ENCODE peak calls at places on chromosome 15, in four cellular contexts. L is A549, J is HCT116, Y is K562. R is an unnamed sample.

GRCh38 chr15:36591534-36592411 is 12.3 kb downstream of the CDIN1 start:
- DNase-seq in L (peak; percentile 6), J (no peak), Y (no peak), R (no peak)

GRCh38 chr15:50109086-50109987 is 9.7 kb downstream of the ATP8B4 start:
- DNase-seq in L (no peak), J (no peak), Y (no peak), R (peak; percentile 74)

GRCh38 chr15:69908518-69909420 is 188.9 kb downstream of the TLE3 start:
- DNase-seq in L (no peak), J (no peak), Y (peak; percentile 15), R (no peak)

GRCh38 chr15:63870403-63871209 is 36.9 kb upstream of the HERC1 start:
- DNase-seq in L (peak; percentile 44), J (no peak), Y (peak; percentile 45), R (peak; percentile 64)

GRCh38 chr15:74548236-74548635 is 7.2 kb downstream of the ARID3B start:
- DNase-seq in L (no peak), J (no peak), Y (no peak), R (peak; percentile 44)

GRCh38 chr15:91627473-91628309 is 225.8 kb upstream of the SLCO3A1 start:
- DNase-seq in L (no peak), J (no peak), Y (no peak), R (no peak)

GRCh38 chr15:70853270-70853854 is 595 bp downstream of the LARP6 start:
- DNase-seq in L (peak; percentile 54), J (no peak), Y (no peak), R (no peak)

GRCh38 chr15:92843819-92844218 is 56.3 kb upstream of the CHD2 start:
- DNase-seq in L (no peak), J (no peak), Y (no peak), R (no peak)

GRCh38 chr15:60511351-60512157 is 32.6 kb upstream of the ICE2 start:
- DNase-seq in L (no peak), J (no peak), Y (no peak), R (no peak)

GRCh38 chr15:90665288-90666134 is 51.6 kb upstream of the BLM start:
- DNase-seq in L (peak; percentile 95), J (peak; percentile 41), Y (peak; percentile 75), R (peak; percentile 90)

GRCh38 chr15:73352082-73352481 is 16.7 kb downstream of the HCN4 start:
- DNase-seq in L (no peak), J (no peak), Y (no peak), R (no peak)

GRCh38 chr15:69467636-69468035 is 15.0 kb downstream of the RPLP1 start:
- DNase-seq in L (no peak), J (no peak), Y (no peak), R (no peak)

GRCh38 chr15:31127596-31128261 is 26.2 kb upstream of the TRPM1 start:
- DNase-seq in L (no peak), J (no peak), Y (no peak), R (no peak)

GRCh38 chr15:101765772-101766456 is 37.4 kb upstream of the OR4F6 start:
- DNase-seq in L (no peak), J (no peak), Y (no peak), R (no peak)

GRCh38 chr15:28084547-28084946 is 14.6 kb downstream of the OCA2 start:
- DNase-seq in L (no peak), J (no peak), Y (no peak), R (no peak)

GRCh38 chr15:70254186-70254974 is 156.7 kb upstream of the TLE3 start:
- DNase-seq in L (no peak), J (no peak), Y (no peak), R (no peak)

GRCh38 chr15:48644498-48644826 is 1.0 kb downstream of the FBN1 start:
- DNase-seq in L (no peak), J (no peak), Y (no peak), R (no peak)

GRCh38 chr15:98905981-98906711 is 101.4 kb downstream of the PGPEP1L start:
- DNase-seq in L (no peak), J (no peak), Y (no peak), R (no peak)

GRCh38 chr15:92839696-92840095 is 60.4 kb upstream of the CHD2 start:
- DNase-seq in L (no peak), J (no peak), Y (no peak), R (no peak)

GRCh38 chr15:75049392-75049791 is 26.0 kb downstream of the PPCDC start:
- DNase-seq in L (no peak), J (no peak), Y (no peak), R (no peak)

GRCh38 chr15:60118146-60118545 is 114.0 kb downstream of the FOXB1 start:
- DNase-seq in L (no peak), J (no peak), Y (no peak), R (no peak)

GRCh38 chr15:68034071-68034470 is 20.0 kb upstream of the PIAS1 start:
- DNase-seq in L (no peak), J (no peak), Y (no peak), R (no peak)

GRCh38 chr15:80660114-80660513 is 35.0 kb upstream of the ABHD17C start:
- DNase-seq in L (peak; percentile 55), J (no peak), Y (no peak), R (no peak)

GRCh38 chr15:41490355-41490754 is 3.3 kb upstream of the ITPKA start:
- DNase-seq in L (peak; percentile 54), J (peak; percentile 89), Y (peak; percentile 53), R (peak; percentile 90)

GRCh38 chr15:93089855-93090305 is 869 bp upstream of the RGMA start:
- DNase-seq in L (no peak), J (no peak), Y (no peak), R (no peak)

GRCh38 chr15:99000001-99000590 is 7.5 kb downstream of the PGPEP1L start:
- DNase-seq in L (no peak), J (no peak), Y (no peak), R (no peak)

GRCh38 chr15:41919954-41920538 is 26.2 kb upstream of the SPTBN5 start:
- DNase-seq in L (no peak), J (no peak), Y (no peak), R (no peak)

GRCh38 chr15:40100947-40101905 is 7.5 kb downstream of the BMF start:
- DNase-seq in L (no peak), J (no peak), Y (no peak), R (no peak)

GRCh38 chr15:58628206-58629057 is 121.1 kb downstream of the ADAM10 start:
- DNase-seq in L (no peak), J (no peak), Y (no peak), R (peak; percentile 13)

GRCh38 chr15:67998599-67999122 is 55.5 kb upstream of the PIAS1 start:
- DNase-seq in L (peak; percentile 50), J (no peak), Y (no peak), R (no peak)

GRCh38 chr15:77026501-77027110 is 31.7 kb downstream of the PSTPIP1 start:
- DNase-seq in L (no peak), J (no peak), Y (no peak), R (no peak)

GRCh38 chr15:41849204-41849603 is 10.6 kb downstream of the PLA2G4B start:
- DNase-seq in L (no peak), J (no peak), Y (no peak), R (no peak)

GRCh38 chr15:75347222-75348033 is 589 bp downstream of the NEIL1 start:
- DNase-seq in L (peak; percentile 55), J (peak; percentile 16), Y (peak; percentile 68), R (no peak)

GRCh38 chr15:90644526-90644925 is 72.6 kb upstream of the BLM start:
- DNase-seq in L (no peak), J (no peak), Y (no peak), R (no peak)

GRCh38 chr15:88630141-88630721 is 8.6 kb upstream of the ISG20 start:
- DNase-seq in L (no peak), J (no peak), Y (no peak), R (no peak)

GRCh38 chr15:101132390-101133180 is 119.3 kb downstream of the CHSY1 start:
- DNase-seq in L (no peak), J (no peak), Y (no peak), R (no peak)

DNA sequence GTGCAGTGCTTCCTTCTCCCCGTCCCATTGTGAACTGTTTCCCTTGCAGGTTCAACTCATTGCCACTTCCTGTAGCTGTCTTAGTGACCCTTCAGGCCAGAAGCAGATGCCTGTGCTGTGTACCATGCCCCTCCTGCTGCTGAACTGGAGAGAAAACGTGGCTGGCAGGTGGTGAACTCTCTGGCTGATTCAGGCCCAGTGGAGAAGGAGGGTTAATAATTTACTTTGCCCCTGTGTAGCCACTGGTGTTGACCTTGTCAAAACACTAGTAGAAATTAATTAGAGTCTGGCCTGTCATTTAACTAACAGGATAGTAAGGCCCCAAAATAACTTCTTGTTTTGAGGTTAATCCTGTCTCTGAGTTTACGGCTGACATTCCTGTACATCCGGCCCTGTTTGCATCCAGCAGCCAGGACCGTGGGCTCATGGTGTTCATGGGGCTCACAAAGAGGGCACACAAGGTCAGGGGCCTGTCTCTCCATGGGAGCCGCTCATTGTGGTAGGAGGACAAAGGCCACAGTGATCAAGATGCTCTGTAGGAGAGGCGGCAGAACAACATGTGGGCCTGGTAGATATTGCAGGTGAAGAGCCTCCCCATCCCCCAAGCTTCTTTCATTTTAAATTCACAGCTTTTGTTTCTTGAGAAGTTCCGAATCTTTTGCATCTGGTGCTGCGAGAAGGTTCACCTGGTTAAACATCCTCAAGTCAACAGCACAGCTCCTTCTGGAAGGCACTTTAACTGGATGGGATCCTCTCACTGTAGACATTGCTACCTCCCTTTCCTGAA is 101.6 kb downstream of the CGNL1 start:
- DNase-seq in L (no peak), J (no peak), Y (no peak), R (no peak)
- TF ChIP-seq POLR2A in L (no peak), J (no peak), Y (no peak), R (no peak)

GRCh38 chr15:94312946-94313345 is 81.6 kb downstream of the MCTP2 start:
- DNase-seq in L (no peak), J (no peak), Y (no peak), R (no peak)

GRCh38 chr15:94305133-94305532 is 73.8 kb downstream of the MCTP2 start:
- DNase-seq in L (no peak), J (no peak), Y (no peak), R (peak; percentile 72)

GRCh38 chr15:94306700-94307650 is 75.6 kb downstream of the MCTP2 start:
- DNase-seq in L (no peak), J (no peak), Y (no peak), R (peak; percentile 51)
- TF ChIP-seq MAX in L (no peak), J (no peak), Y (no peak), R (no peak)

GRCh38 chr15:84714372-84714771 is 1.6 kb downstream of the SEC11A start:
- DNase-seq in L (no peak), J (no peak), Y (no peak), R (no peak)
- H3K4me3 ChIP-seq in L (peak overlapping the region; percentile 91), J (peak overlapping the region; percentile 99), Y (peak overlapping the region; percentile 81), R (peak overlapping the region; percentile 79)

DNA sequence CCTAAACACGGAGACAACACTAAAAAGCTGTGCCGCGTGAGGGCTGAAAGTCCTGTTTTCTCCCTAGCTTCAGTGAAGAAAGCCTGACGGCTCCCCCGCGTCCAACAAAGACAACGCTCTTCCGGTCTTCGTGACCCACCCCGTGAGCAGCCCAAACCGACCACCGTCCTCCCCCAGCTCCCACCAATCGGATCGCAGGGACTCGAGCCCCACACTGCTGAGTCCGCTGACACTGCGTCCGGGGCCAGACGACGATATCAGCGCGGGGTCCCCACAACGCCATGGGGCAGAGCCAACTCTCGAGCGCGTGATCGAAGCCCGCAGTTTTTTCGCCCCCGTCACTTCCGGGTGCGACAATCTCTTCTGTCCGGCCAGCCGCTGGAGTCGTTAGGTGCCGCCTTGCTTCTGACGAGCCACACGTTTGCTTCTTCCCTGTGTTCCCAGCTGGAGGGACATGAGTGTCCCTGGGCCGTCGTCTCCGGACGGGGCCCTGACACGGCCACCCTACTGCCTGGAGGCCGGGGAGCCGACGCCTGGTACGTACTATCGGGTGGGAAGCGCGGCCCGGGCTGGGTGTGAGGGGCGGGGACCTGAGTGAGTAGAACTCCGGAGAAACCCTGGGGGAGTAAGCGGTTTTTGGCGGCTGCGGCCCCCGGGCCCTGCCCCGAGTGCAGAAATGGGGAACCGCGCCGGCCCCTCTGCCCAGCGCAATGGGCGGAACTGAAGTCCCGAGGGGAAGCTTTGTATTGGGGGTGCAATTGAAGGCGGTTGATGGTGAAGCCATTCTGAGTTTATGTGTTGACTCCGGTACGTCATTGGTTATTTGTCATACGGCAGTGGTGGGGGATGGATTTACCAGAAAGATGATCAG is at the start of gene BLOC1S6:
- DNase-seq in L (peak; percentile 50), J (peak; percentile 86), Y (peak; percentile 90), R (peak; percentile 97)
- TF ChIP-seq POLR2A in L (peak; percentile 72), J (peak; percentile 85), Y (peak; percentile 96), R (peak; percentile 69)